ENCODE peak calls at places on chromosomes 1 and 21, in ten cellular contexts. One of them, this sample, is unnamed.

GRCh38 chr1:1928231-1929101 is 9.4 kb upstream of the TMEM52 start:
- DNase-seq in lower leg skin: no peak
- DNase-seq in neural crest cell: no peak
- DNase-seq in kidney epithelial cell: no peak
- DNase-seq in GM13976: no peak
- DNase-seq in omental fat pad: no peak
- DNase-seq in AG09319: no peak
- DNase-seq in astrocyte of the spinal cord: no peak
- DNase-seq in stomach: no peak
- DNase-seq in sigmoid colon: no peak
- DNase-seq in this sample: no peak

GRCh38 chr1:231177226-231177625 is 15.4 kb downstream of the TRIM67 start:
- DNase-seq in lower leg skin: no peak
- DNase-seq in neural crest cell: no peak
- DNase-seq in kidney epithelial cell: no peak
- DNase-seq in GM13976: no peak
- DNase-seq in omental fat pad: no peak
- DNase-seq in AG09319: no peak
- DNase-seq in astrocyte of the spinal cord: no peak
- DNase-seq in stomach: no peak
- DNase-seq in sigmoid colon: no peak
- DNase-seq in this sample: no peak

GRCh38 chr1:8363186-8363585 is 45.3 kb downstream of the SLC45A1 start:
- DNase-seq in lower leg skin: no peak
- DNase-seq in neural crest cell: no peak
- DNase-seq in kidney epithelial cell: no peak
- DNase-seq in GM13976: no peak
- DNase-seq in omental fat pad: no peak
- DNase-seq in AG09319: no peak
- DNase-seq in astrocyte of the spinal cord: no peak
- DNase-seq in stomach: no peak
- DNase-seq in sigmoid colon: peak
- DNase-seq in this sample: no peak

GRCh38 chr1:53081384-53082066 is 19.5 kb downstream of the PODN start:
- DNase-seq in lower leg skin: no peak
- DNase-seq in neural crest cell: no peak
- DNase-seq in kidney epithelial cell: no peak
- DNase-seq in GM13976: no peak
- DNase-seq in omental fat pad: no peak
- DNase-seq in AG09319: no peak
- DNase-seq in astrocyte of the spinal cord: no peak
- DNase-seq in stomach: no peak
- DNase-seq in sigmoid colon: no peak
- DNase-seq in this sample: no peak

GRCh38 chr1:33876970-33877680 is 13.2 kb downstream of the HMGB4 start:
- DNase-seq in lower leg skin: no peak
- DNase-seq in neural crest cell: no peak
- DNase-seq in kidney epithelial cell: no peak
- DNase-seq in GM13976: no peak
- DNase-seq in omental fat pad: no peak
- DNase-seq in AG09319: peak
- DNase-seq in astrocyte of the spinal cord: peak
- DNase-seq in stomach: no peak
- DNase-seq in sigmoid colon: no peak
- DNase-seq in this sample: peak

GRCh38 chr1:230464618-230465017 is 38.5 kb upstream of the PGBD5 start:
- DNase-seq in lower leg skin: no peak
- DNase-seq in neural crest cell: no peak
- DNase-seq in kidney epithelial cell: no peak
- DNase-seq in GM13976: no peak
- DNase-seq in omental fat pad: no peak
- DNase-seq in AG09319: no peak
- DNase-seq in astrocyte of the spinal cord: no peak
- DNase-seq in stomach: no peak
- DNase-seq in sigmoid colon: no peak
- DNase-seq in this sample: no peak

GRCh38 chr1:233868461-233868860 is 36.0 kb upstream of the SLC35F3 start:
- DNase-seq in lower leg skin: no peak
- DNase-seq in neural crest cell: no peak
- DNase-seq in kidney epithelial cell: no peak
- DNase-seq in GM13976: no peak
- DNase-seq in omental fat pad: no peak
- DNase-seq in AG09319: no peak
- DNase-seq in astrocyte of the spinal cord: peak
- DNase-seq in stomach: no peak
- DNase-seq in sigmoid colon: no peak
- DNase-seq in this sample: no peak

GRCh38 chr1:230153655-230154296 is 86.7 kb downstream of the GALNT2 start:
- DNase-seq in lower leg skin: no peak
- DNase-seq in neural crest cell: peak
- DNase-seq in kidney epithelial cell: no peak
- DNase-seq in GM13976: no peak
- DNase-seq in omental fat pad: no peak
- DNase-seq in AG09319: no peak
- DNase-seq in astrocyte of the spinal cord: peak
- DNase-seq in stomach: no peak
- DNase-seq in sigmoid colon: peak
- DNase-seq in this sample: no peak

GRCh38 chr1:163170331-163170730 is 32.4 kb downstream of the RGS5 start:
- DNase-seq in lower leg skin: no peak
- DNase-seq in neural crest cell: no peak
- DNase-seq in kidney epithelial cell: no peak
- DNase-seq in GM13976: no peak
- DNase-seq in omental fat pad: no peak
- DNase-seq in AG09319: no peak
- DNase-seq in astrocyte of the spinal cord: peak
- DNase-seq in stomach: no peak
- DNase-seq in sigmoid colon: no peak
- DNase-seq in this sample: peak

GRCh38 chr1:163171826-163172225 is 30.9 kb downstream of the RGS5 start:
- DNase-seq in lower leg skin: no peak
- DNase-seq in neural crest cell: no peak
- DNase-seq in kidney epithelial cell: no peak
- DNase-seq in GM13976: no peak
- DNase-seq in omental fat pad: no peak
- DNase-seq in AG09319: no peak
- DNase-seq in astrocyte of the spinal cord: peak
- DNase-seq in stomach: no peak
- DNase-seq in sigmoid colon: no peak
- DNase-seq in this sample: no peak

GRCh38 chr1:163169553-163169952 is 33.2 kb downstream of the RGS5 start:
- DNase-seq in lower leg skin: no peak
- DNase-seq in neural crest cell: no peak
- DNase-seq in kidney epithelial cell: no peak
- DNase-seq in GM13976: no peak
- DNase-seq in omental fat pad: no peak
- DNase-seq in AG09319: no peak
- DNase-seq in astrocyte of the spinal cord: no peak
- DNase-seq in stomach: no peak
- DNase-seq in sigmoid colon: no peak
- DNase-seq in this sample: no peak

GRCh38 chr1:163172596-163172995 is 30.1 kb downstream of the RGS5 start:
- DNase-seq in lower leg skin: no peak
- DNase-seq in neural crest cell: no peak
- DNase-seq in kidney epithelial cell: no peak
- DNase-seq in GM13976: no peak
- DNase-seq in omental fat pad: no peak
- DNase-seq in AG09319: no peak
- DNase-seq in astrocyte of the spinal cord: peak
- DNase-seq in stomach: no peak
- DNase-seq in sigmoid colon: no peak
- DNase-seq in this sample: no peak

GRCh38 chr1:163170975-163171676 is 31.6 kb downstream of the RGS5 start:
- DNase-seq in lower leg skin: no peak
- DNase-seq in neural crest cell: no peak
- DNase-seq in kidney epithelial cell: no peak
- DNase-seq in GM13976: no peak
- DNase-seq in omental fat pad: no peak
- DNase-seq in AG09319: no peak
- DNase-seq in astrocyte of the spinal cord: peak
- DNase-seq in stomach: no peak
- DNase-seq in sigmoid colon: no peak
- DNase-seq in this sample: no peak
- TF ChIP-seq CTCF in lower leg skin: no peak
- TF ChIP-seq CTCF in neural crest cell: peak
- TF ChIP-seq CTCF in kidney epithelial cell: peak
- TF ChIP-seq CTCF in GM13976: no peak
- TF ChIP-seq CTCF in omental fat pad: no peak
- TF ChIP-seq CTCF in AG09319: peak
- TF ChIP-seq CTCF in astrocyte of the spinal cord: peak
- TF ChIP-seq CTCF in stomach: no peak
- TF ChIP-seq CTCF in sigmoid colon: peak
- TF ChIP-seq CTCF in this sample: peak

GRCh38 chr1:215521279-215521678 is 45.8 kb upstream of the KCTD3 start:
- DNase-seq in lower leg skin: no peak
- DNase-seq in neural crest cell: no peak
- DNase-seq in kidney epithelial cell: no peak
- DNase-seq in GM13976: no peak
- DNase-seq in omental fat pad: no peak
- DNase-seq in AG09319: no peak
- DNase-seq in astrocyte of the spinal cord: no peak
- DNase-seq in stomach: no peak
- DNase-seq in sigmoid colon: no peak
- DNase-seq in this sample: no peak

GRCh38 chr1:215523128-215523861 is 43.8 kb upstream of the KCTD3 start:
- DNase-seq in lower leg skin: no peak
- DNase-seq in neural crest cell: no peak
- DNase-seq in kidney epithelial cell: no peak
- DNase-seq in GM13976: no peak
- DNase-seq in omental fat pad: no peak
- DNase-seq in AG09319: no peak
- DNase-seq in astrocyte of the spinal cord: peak
- DNase-seq in stomach: no peak
- DNase-seq in sigmoid colon: no peak
- DNase-seq in this sample: no peak

GRCh38 chr1:215518594-215518993 is 48.5 kb upstream of the KCTD3 start:
- DNase-seq in lower leg skin: no peak
- DNase-seq in neural crest cell: no peak
- DNase-seq in kidney epithelial cell: no peak
- DNase-seq in GM13976: no peak
- DNase-seq in omental fat pad: no peak
- DNase-seq in AG09319: no peak
- DNase-seq in astrocyte of the spinal cord: no peak
- DNase-seq in stomach: no peak
- DNase-seq in sigmoid colon: no peak
- DNase-seq in this sample: no peak

DNA sequence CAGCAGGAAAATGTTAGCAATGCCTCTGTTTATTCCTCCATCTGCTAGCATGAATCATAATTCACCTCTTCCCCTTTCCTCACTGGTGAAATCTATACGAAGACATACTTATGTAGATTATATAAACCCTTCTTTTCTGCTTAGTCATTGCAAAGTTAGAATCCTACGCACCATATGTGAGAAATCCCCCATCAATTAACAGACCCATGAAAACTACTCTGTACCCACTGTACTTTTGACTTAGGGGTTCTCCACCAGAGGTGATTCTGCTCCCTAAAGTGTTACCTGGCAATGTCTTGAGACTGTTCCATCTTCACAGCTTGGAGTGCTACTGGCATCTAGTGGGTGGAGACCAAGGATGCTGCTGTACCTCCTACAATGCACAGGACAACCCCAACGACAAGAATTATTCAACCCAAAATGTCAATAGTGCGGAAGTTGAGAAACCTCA is 49.6 kb upstream of the KCTD3 start:
- DNase-seq in lower leg skin: no peak
- DNase-seq in neural crest cell: no peak
- DNase-seq in kidney epithelial cell: no peak
- DNase-seq in GM13976: no peak
- DNase-seq in omental fat pad: no peak
- DNase-seq in AG09319: peak
- DNase-seq in astrocyte of the spinal cord: peak
- DNase-seq in stomach: no peak
- DNase-seq in sigmoid colon: no peak
- DNase-seq in this sample: no peak
- TF ChIP-seq CTCF in lower leg skin: no peak
- TF ChIP-seq CTCF in neural crest cell: peak
- TF ChIP-seq CTCF in kidney epithelial cell: peak
- TF ChIP-seq CTCF in GM13976: no peak
- TF ChIP-seq CTCF in omental fat pad: no peak
- TF ChIP-seq CTCF in AG09319: peak
- TF ChIP-seq CTCF in astrocyte of the spinal cord: peak
- TF ChIP-seq CTCF in stomach: no peak
- TF ChIP-seq CTCF in sigmoid colon: no peak
- TF ChIP-seq CTCF in this sample: peak

GRCh38 chr1:100615686-100616085 is 77.7 kb downstream of the GPR88 start:
- DNase-seq in lower leg skin: no peak
- DNase-seq in neural crest cell: no peak
- DNase-seq in kidney epithelial cell: no peak
- DNase-seq in GM13976: no peak
- DNase-seq in omental fat pad: no peak
- DNase-seq in AG09319: no peak
- DNase-seq in astrocyte of the spinal cord: no peak
- DNase-seq in stomach: no peak
- DNase-seq in sigmoid colon: no peak
- DNase-seq in this sample: no peak

GRCh38 chr1:100612540-100612939 is 74.6 kb downstream of the GPR88 start:
- DNase-seq in lower leg skin: no peak
- DNase-seq in neural crest cell: no peak
- DNase-seq in kidney epithelial cell: no peak
- DNase-seq in GM13976: no peak
- DNase-seq in omental fat pad: no peak
- DNase-seq in AG09319: no peak
- DNase-seq in astrocyte of the spinal cord: no peak
- DNase-seq in stomach: no peak
- DNase-seq in sigmoid colon: no peak
- DNase-seq in this sample: no peak

GRCh38 chr1:100613817-100614559 is 76.0 kb downstream of the GPR88 start:
- DNase-seq in lower leg skin: no peak
- DNase-seq in neural crest cell: no peak
- DNase-seq in kidney epithelial cell: no peak
- DNase-seq in GM13976: no peak
- DNase-seq in omental fat pad: no peak
- DNase-seq in AG09319: no peak
- DNase-seq in astrocyte of the spinal cord: no peak
- DNase-seq in stomach: no peak
- DNase-seq in sigmoid colon: no peak
- DNase-seq in this sample: no peak

GRCh38 chr1:100614570-100614969 is 76.6 kb downstream of the GPR88 start:
- DNase-seq in lower leg skin: no peak
- DNase-seq in neural crest cell: no peak
- DNase-seq in kidney epithelial cell: no peak
- DNase-seq in GM13976: no peak
- DNase-seq in omental fat pad: no peak
- DNase-seq in AG09319: no peak
- DNase-seq in astrocyte of the spinal cord: no peak
- DNase-seq in stomach: no peak
- DNase-seq in sigmoid colon: no peak
- DNase-seq in this sample: no peak

GRCh38 chr1:100616121-100616621 is 78.2 kb downstream of the GPR88 start:
- DNase-seq in lower leg skin: no peak
- DNase-seq in neural crest cell: no peak
- DNase-seq in kidney epithelial cell: no peak
- DNase-seq in GM13976: no peak
- DNase-seq in omental fat pad: no peak
- DNase-seq in AG09319: no peak
- DNase-seq in astrocyte of the spinal cord: no peak
- DNase-seq in stomach: no peak
- DNase-seq in sigmoid colon: no peak
- DNase-seq in this sample: no peak
- TF ChIP-seq CTCF in lower leg skin: no peak
- TF ChIP-seq CTCF in neural crest cell: no peak
- TF ChIP-seq CTCF in kidney epithelial cell: no peak
- TF ChIP-seq CTCF in GM13976: no peak
- TF ChIP-seq CTCF in omental fat pad: no peak
- TF ChIP-seq CTCF in AG09319: no peak
- TF ChIP-seq CTCF in astrocyte of the spinal cord: no peak
- TF ChIP-seq CTCF in stomach: no peak
- TF ChIP-seq CTCF in sigmoid colon: no peak
- TF ChIP-seq CTCF in this sample: no peak

DNA sequence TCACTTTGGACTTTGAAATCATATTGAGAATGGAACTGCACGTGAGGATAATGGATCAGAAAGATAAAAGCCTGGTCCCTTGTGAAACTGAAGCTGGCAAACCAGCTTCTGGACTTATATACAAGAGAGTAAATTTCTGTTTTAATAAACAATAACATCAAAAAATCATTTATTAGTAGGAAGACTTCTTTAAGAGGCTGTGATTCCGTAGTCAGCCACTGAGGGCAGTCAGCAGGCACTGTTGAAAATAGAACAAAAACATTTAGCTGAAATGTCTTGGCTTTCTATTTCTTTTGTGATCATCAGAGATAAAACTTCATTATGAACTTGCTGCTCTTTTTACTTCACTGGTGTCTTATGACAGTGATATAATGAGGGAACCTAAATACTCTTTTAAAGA is 489.4 kb downstream of the PCP4 start:
- DNase-seq in lower leg skin: no peak
- DNase-seq in neural crest cell: no peak
- DNase-seq in kidney epithelial cell: no peak
- DNase-seq in GM13976: no peak
- DNase-seq in omental fat pad: no peak
- DNase-seq in AG09319: no peak
- DNase-seq in astrocyte of the spinal cord: no peak
- DNase-seq in stomach: no peak
- DNase-seq in sigmoid colon: no peak
- DNase-seq in this sample: no peak
- TF ChIP-seq CTCF in lower leg skin: no peak
- TF ChIP-seq CTCF in neural crest cell: peak
- TF ChIP-seq CTCF in kidney epithelial cell: no peak
- TF ChIP-seq CTCF in GM13976: no peak
- TF ChIP-seq CTCF in omental fat pad: no peak
- TF ChIP-seq CTCF in AG09319: no peak
- TF ChIP-seq CTCF in astrocyte of the spinal cord: no peak
- TF ChIP-seq CTCF in stomach: no peak
- TF ChIP-seq CTCF in sigmoid colon: no peak
- TF ChIP-seq CTCF in this sample: no peak